ENCODE peak calls at places on chromosomes 3 and 15, in seven cellular contexts. I, R, O, B, Y, W and L are unnamed samples. For H3K9me3, the result is how much of the 10 kb centered on the place peaks cover.

GRCh38 chr3:66472313-66473134 is 28.3 kb downstream of the LRIG1 start:
- DNase-seq in O (no peak), R (peak), W (peak), Y (no peak), I (peak), B (no peak), L (no peak)

GRCh38 chr15:73686781-73687256 is 2.6 kb downstream of the CD276 start:
- DNase-seq in B (no peak), I (peak), O (no peak), W (peak), Y (peak), R (peak), L (no peak)

GRCh38 chr3:150022406-150023238 is 51.9 kb upstream of the PFN2 start:
- DNase-seq in B (no peak), I (peak), Y (peak), R (peak), O (no peak), W (peak), L (no peak)

GRCh38 chr3:132164469-132165092 is 129.8 kb upstream of the CPNE4 start:
- DNase-seq in Y (no peak), O (no peak), I (peak), B (no peak), R (peak), W (peak), L (no peak)

GRCh38 chr3:186261638-186262037 is 100.4 kb downstream of the DGKG start:
- DNase-seq in R (peak), B (no peak), I (no peak), O (no peak), Y (peak), W (peak), L (no peak)

GRCh38 chr15:39878401-39878775 is 41.7 kb downstream of the GPR176 start:
- DNase-seq in R (no peak), Y (no peak), I (peak), O (no peak), B (no peak), W (peak), L (no peak)

GRCh38 chr3:171446801-171447578 is 13.2 kb downstream of the TNIK start:
- DNase-seq in O (no peak), Y (peak), B (no peak), W (peak), I (peak), R (peak), L (no peak)

GRCh38 chr3:129657261-129658046 is 51.0 kb upstream of the PLXND1 start:
- DNase-seq in O (no peak), B (no peak), R (no peak), Y (peak), I (peak), W (peak), L (no peak)

GRCh38 chr15:43776101-43776717 is 557 bp downstream of the ELL3 start:
- DNase-seq in Y (peak), O (peak), R (peak), I (no peak), B (no peak), W (no peak), L (no peak)

GRCh38 chr3:56269755-56270154 is 198.5 kb downstream of the ERC2 start:
- DNase-seq in O (no peak), B (no peak), R (no peak), Y (no peak), W (peak), I (peak), L (no peak)

GRCh38 chr3:118938183-118938961 is 96.3 kb downstream of the IGSF11 start:
- DNase-seq in O (no peak), Y (peak), I (peak), R (peak), W (peak), B (no peak), L (no peak)

GRCh38 chr3:118936811-118937210 is 97.8 kb downstream of the IGSF11 start:
- DNase-seq in Y (no peak), O (no peak), I (no peak), R (no peak), W (no peak), B (no peak), L (no peak)

GRCh38 chr3:118931996-118932395 is 102.7 kb downstream of the IGSF11 start:
- DNase-seq in W (no peak), O (no peak), I (no peak), B (no peak), Y (no peak), R (no peak), L (no peak)

GRCh38 chr3:118927449-118927848 is 107.2 kb downstream of the IGSF11 start:
- DNase-seq in I (no peak), B (no peak), W (no peak), R (no peak), O (no peak), Y (no peak), L (no peak)

DNA sequence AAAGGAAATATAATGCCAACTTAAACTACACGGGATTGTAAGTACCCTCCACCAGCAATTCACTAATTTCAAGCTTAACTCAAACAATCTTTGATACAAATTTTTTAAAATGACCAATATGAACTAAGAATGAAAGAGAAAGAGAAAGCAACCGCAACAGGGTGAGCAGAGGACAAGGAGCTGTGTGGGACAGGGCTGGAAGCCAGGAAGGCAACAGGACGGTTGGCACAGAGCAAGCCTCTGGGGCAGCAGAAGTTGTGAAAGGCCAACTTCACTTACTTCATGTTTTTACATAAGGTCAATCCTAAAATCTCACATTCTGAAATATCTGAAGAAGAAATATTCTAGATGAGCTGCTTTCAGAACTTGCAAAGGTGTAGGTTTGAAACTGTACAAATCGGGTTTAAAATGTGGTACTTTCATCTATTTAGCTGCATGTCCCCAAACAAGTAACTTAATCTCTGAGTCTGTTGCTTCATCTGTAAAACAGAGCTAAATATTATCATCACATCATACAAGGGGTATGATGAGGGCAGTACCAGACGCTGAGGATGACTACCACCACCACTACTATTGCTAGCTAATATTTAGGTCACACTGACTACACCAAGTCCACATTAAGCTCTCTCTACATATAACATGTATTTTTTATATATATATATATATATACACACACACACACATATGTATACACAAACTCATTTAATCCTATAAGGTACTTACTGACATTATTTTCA is 101.7 kb downstream of the IGSF11 start:
- DNase-seq in R (no peak), W (no peak), I (no peak), B (no peak), O (no peak), Y (no peak), L (no peak)
- H3K4me3 ChIP-seq in R (no peak), W (no peak), I (no peak), B (no peak), O (no peak), Y (no peak), L (no peak)

DNA sequence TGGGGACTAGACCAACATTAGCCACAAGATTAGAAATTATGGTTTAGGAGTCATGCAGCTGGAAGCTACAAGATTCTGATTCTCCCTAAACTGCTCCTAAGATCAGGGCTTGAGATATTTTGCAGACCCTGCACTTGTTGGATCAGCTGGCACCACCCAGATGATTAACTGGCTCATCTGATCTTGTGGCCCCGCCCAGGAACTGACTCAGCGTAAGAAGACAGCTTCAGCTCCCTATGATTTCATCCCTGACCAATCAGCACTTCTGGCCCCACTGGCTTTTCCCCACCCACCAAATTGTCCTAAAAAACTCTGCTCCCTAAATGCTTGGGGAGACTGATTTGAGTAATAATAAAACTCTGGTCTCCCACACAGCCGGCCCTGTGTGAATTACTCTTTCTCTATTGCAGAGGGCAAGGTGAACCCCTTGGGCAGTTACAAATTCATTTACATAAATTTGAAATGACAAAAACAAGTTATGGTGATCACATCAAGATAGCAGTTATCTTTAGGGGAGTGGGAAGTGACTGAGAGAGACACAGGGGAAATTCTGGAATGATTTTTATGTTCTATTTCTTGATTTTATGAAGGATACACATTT is 76.5 kb downstream of the CD200R1L start:
- DNase-seq in O (peak), B (no peak), W (peak), R (peak), Y (peak), I (peak), L (peak)
- H3K27ac ChIP-seq in O (peak), B (no peak), W (no peak), R (no peak), Y (peak), I (peak), L (no peak)

GRCh38 chr15:20341901-20342605 is 199.5 kb downstream of the GOLGA6L6 start:
- DNase-seq in R (peak), B (peak), I (no peak), Y (no peak), W (peak), O (peak), L (no peak)
- H3K9me3 ChIP-seq in R (half or more), B (under half), I (under half), Y (under half), W (under half), O (under half), L (under half)

GRCh38 chr3:39501982-39502837 is 34.7 kb downstream of the MOBP start:
- DNase-seq in I (no peak), Y (no peak), B (no peak), O (no peak), W (peak), R (no peak), L (no peak)
- H3K4me3 ChIP-seq in I (no peak), Y (no peak), B (no peak), O (peak), W (no peak), R (no peak), L (no peak)

GRCh38 chr3:119796368-119796767 is 14.5 kb downstream of the NR1I2 start:
- DNase-seq in B (no peak), Y (no peak), O (no peak), R (no peak), W (no peak), I (no peak), L (no peak)
- H3K27ac ChIP-seq in B (no peak), Y (peak), O (no peak), R (no peak), W (no peak), I (no peak), L (no peak)